ENCODE peak calls at places on chromosome 16, in four cellular contexts. E is upper lobe of right lung, M is pancreas, C is tibial nerve. B is an unnamed sample.

GRCh38 chr16:57365826-57366536 is 6.3 kb upstream of the CX3CL1 start:
- DNase-seq in C (no peak), M (no peak), E (no peak), B (no peak)

GRCh38 chr16:69833791-69834282 is 71.7 kb downstream of the WWP2 start:
- DNase-seq in C (no peak), E (no peak), M (peak), B (no peak)

GRCh38 chr16:71746442-71747046 is 22.0 kb upstream of the PHLPP2 start:
- DNase-seq in C (no peak), E (no peak), M (no peak), B (no peak)

GRCh38 chr16:21656795-21657768 is 4.7 kb upstream of the IGSF6 start:
- DNase-seq in M (no peak), E (no peak), C (no peak), B (no peak)

GRCh38 chr16:21263640-21264211 is 14.4 kb downstream of the CRYM start:
- DNase-seq in M (no peak), C (no peak), E (no peak), B (no peak)

GRCh38 chr16:2086136-2086742 is 38.5 kb downstream of the TSC2 start:
- DNase-seq in M (no peak), E (no peak), C (no peak), B (no peak)

GRCh38 chr16:69107311-69107962 is 2.0 kb downstream of the HAS3 start:
- DNase-seq in C (no peak), M (no peak), E (peak), B (no peak)

GRCh38 chr16:1184980-1185379 is 32.1 kb downstream of the CACNA1H start:
- DNase-seq in M (no peak), E (no peak), C (no peak), B (no peak)

GRCh38 chr16:77613115-77613514 is 109.2 kb upstream of the NUDT7 start:
- DNase-seq in M (no peak), C (no peak), E (no peak), B (no peak)

GRCh38 chr16:57017251-57017650 is 27.9 kb downstream of the NLRC5 start:
- DNase-seq in C (no peak), M (no peak), E (no peak), B (no peak)

GRCh38 chr16:59698341-59698979 is 964.3 kb upstream of the GOT2 start:
- DNase-seq in E (no peak), M (no peak), C (no peak), B (no peak)

GRCh38 chr16:69754143-69754468 is 620 bp downstream of the NOB1 start:
- DNase-seq in M (no peak), C (no peak), E (no peak), B (no peak)

GRCh38 chr16:3488801-3489200 is 6.5 kb downstream of the C16orf90 start:
- DNase-seq in C (no peak), E (no peak), M (no peak), B (no peak)

GRCh38 chr16:54489225-54489781 is 202.7 kb upstream of the IRX3 start:
- DNase-seq in C (no peak), M (no peak), E (no peak), B (no peak)

GRCh38 chr16:49556252-49557069 is 182.9 kb downstream of the C16orf78 start:
- DNase-seq in E (no peak), C (no peak), M (no peak), B (no peak)

GRCh38 chr16:8572919-8573724 is 17.2 kb downstream of the TMEM114 start:
- DNase-seq in M (no peak), E (no peak), C (no peak), B (no peak)

GRCh38 chr16:80862153-80862552 is 57.8 kb upstream of the CDYL2 start:
- DNase-seq in E (no peak), M (no peak), C (no peak), B (no peak)

GRCh38 chr16:2282262-2282661 is 14.3 kb upstream of the RNPS1 start:
- DNase-seq in C (no peak), E (no peak), M (no peak), B (no peak)

GRCh38 chr16:49350265-49351103 is 23.1 kb upstream of the C16orf78 start:
- DNase-seq in M (peak), E (peak), C (peak), B (peak)

GRCh38 chr16:57372372-57373116 is at the start of gene CX3CL1:
- DNase-seq in M (peak), E (peak), C (no peak), B (no peak)

GRCh38 chr16:78297066-78297666 is 197.7 kb downstream of the WWOX start:
- DNase-seq in C (no peak), M (peak), E (no peak), B (no peak)

GRCh38 chr16:71628810-71629209 is 2.8 kb downstream of the MARVELD3 start:
- DNase-seq in C (no peak), M (peak), E (no peak), B (no peak)

GRCh38 chr16:55120408-55120807 is 189.7 kb downstream of the IRX5 start:
- DNase-seq in C (no peak), E (no peak), M (no peak), B (no peak)

GRCh38 chr16:10333321-10334032 is 52.4 kb upstream of the ATF7IP2 start:
- DNase-seq in M (no peak), E (peak), C (no peak), B (no peak)

GRCh38 chr16:18796377-18796776 is 5.0 kb downstream of the ARL6IP1 start:
- DNase-seq in M (no peak), C (no peak), E (no peak), B (no peak)

GRCh38 chr16:49332589-49333267 is 40.9 kb upstream of the C16orf78 start:
- DNase-seq in M (no peak), E (no peak), C (no peak), B (no peak)

GRCh38 chr16:49019081-49019633 is 262.5 kb downstream of the CBLN1 start:
- DNase-seq in C (no peak), E (no peak), M (no peak), B (no peak)

GRCh38 chr16:69741951-69742904 is 12.5 kb downstream of the NOB1 start:
- DNase-seq in E (peak), M (peak), C (peak), B (peak)

GRCh38 chr16:2428051-2428786 is 1.0 kb upstream of the CCNF start:
- DNase-seq in C (peak), E (peak), M (peak), B (no peak)

GRCh38 chr16:27138257-27138656 is 65.1 kb upstream of the KDM8 start:
- DNase-seq in E (no peak), C (no peak), M (no peak), B (no peak)

GRCh38 chr16:68257906-68258800 is 6.2 kb upstream of the SLC7A6 start:
- DNase-seq in E (peak), M (no peak), C (no peak), B (no peak)

GRCh38 chr16:55357241-55357640 is 33.2 kb downstream of the IRX6 start:
- DNase-seq in E (no peak), C (no peak), M (no peak), B (no peak)

GRCh38 chr16:65415460-65415859 is 293.6 kb upstream of the CDH11 start:
- DNase-seq in M (no peak), E (no peak), C (no peak), B (no peak)

GRCh38 chr16:19555938-19556778 is 655 bp downstream of the VPS35L start:
- DNase-seq in E (no peak), M (no peak), C (no peak), B (no peak)

GRCh38 chr16:162271-162991 is 3.3 kb upstream of the HBM start:
- DNase-seq in C (no peak), M (no peak), E (no peak), B (no peak)

GRCh38 chr16:83420206-83420760 is 387.5 kb upstream of the HSBP1 start:
- DNase-seq in C (no peak), E (no peak), M (no peak), B (no peak)

GRCh38 chr16:50644730-50645129 is 36.4 kb downstream of the SNX20 start:
- DNase-seq in E (no peak), C (no peak), M (no peak), B (no peak)
- TF ChIP-seq CTCF in E (peak), C (peak), M (no peak), B (no peak)

DNA sequence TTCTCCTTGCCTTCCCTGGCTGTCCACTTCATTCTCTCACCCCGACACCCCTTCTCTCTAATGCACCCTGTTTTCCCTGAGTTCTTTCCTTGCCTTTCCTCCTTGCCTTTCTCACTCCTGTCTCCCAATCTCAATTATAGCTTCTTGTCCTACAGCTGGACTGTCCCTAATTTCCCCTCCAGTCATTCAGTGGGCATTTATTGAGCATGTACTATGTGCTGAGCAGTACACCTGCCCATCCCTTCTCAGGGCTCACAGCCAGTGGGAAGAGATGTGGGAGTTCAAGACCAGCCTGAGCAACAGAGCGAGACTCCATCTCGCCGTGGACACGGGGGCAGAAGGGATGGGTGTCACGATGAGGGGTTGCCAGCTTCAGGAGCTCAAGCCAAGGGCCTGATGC is 5.8 kb downstream of the ATP2A1 start:
- DNase-seq in E (no peak), M (no peak), C (no peak), B (no peak)
- TF ChIP-seq CTCF in E (no peak), M (no peak), C (no peak), B (no peak)

GRCh38 chr16:85752511-85753420 is 1.9 kb upstream of the C16orf74 start:
- DNase-seq in M (peak), E (no peak), C (no peak), B (no peak)
- TF ChIP-seq CTCF in M (no peak), E (no peak), C (no peak), B (no peak)

GRCh38 chr16:63539276-63539675 is 1503.0 kb upstream of the CDH8 start:
- DNase-seq in C (no peak), E (no peak), M (no peak), B (no peak)
- TF ChIP-seq CTCF in C (no peak), E (no peak), M (no peak), B (no peak)

GRCh38 chr16:5639531-5639930 is 541.9 kb upstream of the EEF2KMT start:
- DNase-seq in C (no peak), E (no peak), M (no peak), B (no peak)

GRCh38 chr16:5634781-5635180 is 537.2 kb upstream of the EEF2KMT start:
- DNase-seq in M (no peak), C (no peak), E (no peak), B (no peak)

DNA sequence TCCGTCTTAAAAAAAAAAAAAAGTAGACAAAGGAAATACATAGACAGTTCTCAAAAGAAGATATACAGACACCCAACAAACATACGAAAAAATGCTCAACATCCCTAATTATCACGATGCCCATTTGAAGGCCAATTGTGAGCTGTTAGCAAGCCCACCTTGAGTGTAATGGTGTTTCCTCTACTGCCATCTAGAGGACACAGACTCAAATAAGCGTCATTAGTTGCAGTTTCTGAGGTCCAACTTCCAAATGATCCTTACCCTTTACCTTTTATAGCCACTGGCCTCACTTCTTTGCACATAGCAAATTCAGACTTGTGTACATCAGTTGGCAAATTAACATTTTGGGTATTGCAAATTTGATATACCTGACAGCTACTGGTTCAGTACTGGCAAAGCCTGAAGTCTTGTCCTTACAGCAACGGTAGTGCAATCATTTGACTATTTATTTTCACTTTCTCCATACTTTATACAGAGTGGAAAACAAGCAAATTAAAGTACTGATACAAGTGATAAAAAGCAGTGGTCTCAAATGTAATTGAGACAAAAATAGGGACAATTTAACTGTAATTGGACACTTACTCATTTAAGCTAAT is 536.3 kb upstream of the EEF2KMT start:
- DNase-seq in C (no peak), M (no peak), E (no peak), B (no peak)
- TF ChIP-seq CTCF in C (no peak), M (peak), E (peak), B (no peak)

GRCh38 chr16:88938119-88938932 is 38.7 kb downstream of the CBFA2T3 start:
- DNase-seq in C (no peak), M (no peak), E (no peak), B (no peak)

GRCh38 chr16:88936913-88937666 is 39.9 kb downstream of the CBFA2T3 start:
- DNase-seq in M (no peak), E (no peak), C (no peak), B (no peak)

GRCh38 chr16:88938933-88939813 is 37.8 kb downstream of the CBFA2T3 start:
- DNase-seq in M (no peak), C (no peak), E (no peak), B (no peak)

GRCh38 chr16:88934066-88934667 is 42.8 kb downstream of the CBFA2T3 start:
- DNase-seq in E (no peak), M (no peak), C (no peak), B (no peak)

DNA sequence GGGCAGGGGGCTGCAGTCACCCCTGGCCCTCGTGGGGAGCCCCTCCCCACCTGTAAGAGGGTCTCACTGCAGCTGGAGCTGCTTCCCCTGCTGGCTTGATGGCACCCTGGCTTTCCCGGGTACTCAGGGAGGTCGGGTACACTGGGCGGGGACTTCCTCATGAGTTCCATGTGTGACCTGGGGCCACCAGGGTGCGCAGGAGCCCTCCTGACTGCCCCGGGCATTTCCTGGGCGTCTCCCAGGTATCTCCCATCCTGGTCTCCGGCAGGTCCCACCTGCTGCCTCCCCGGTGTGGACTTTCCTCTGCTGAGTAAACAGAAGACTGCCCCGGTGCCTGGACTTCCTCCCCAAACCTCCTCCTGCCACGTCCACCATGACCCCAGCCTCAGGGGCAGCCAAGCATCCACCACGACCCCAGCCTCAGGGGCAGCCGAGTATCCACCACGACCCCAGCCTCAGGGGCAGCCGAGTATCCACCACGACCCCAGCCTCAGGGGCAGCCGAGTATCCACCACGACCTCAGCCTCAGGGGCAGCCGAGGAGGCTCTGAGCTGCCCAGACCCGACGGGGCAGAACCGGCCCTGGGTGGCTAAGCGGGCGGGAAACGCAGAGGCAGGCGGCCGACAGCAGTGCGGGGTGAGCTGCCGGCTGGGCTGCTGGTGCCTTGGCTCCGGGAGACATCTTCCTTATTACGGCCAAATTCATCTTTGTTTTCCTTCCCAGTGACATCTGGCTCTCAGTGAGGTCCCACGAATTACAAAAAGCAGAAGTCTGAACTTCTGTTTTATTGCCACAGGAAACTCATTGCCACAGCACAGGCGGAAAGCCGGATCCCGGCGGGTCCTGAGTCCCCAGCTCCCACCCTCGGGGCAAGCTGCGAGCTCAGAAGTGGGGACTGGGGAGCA is 40.7 kb downstream of the CBFA2T3 start:
- DNase-seq in M (no peak), C (no peak), E (no peak), B (no peak)
- TF ChIP-seq CTCF in M (no peak), C (no peak), E (no peak), B (no peak)

DNA sequence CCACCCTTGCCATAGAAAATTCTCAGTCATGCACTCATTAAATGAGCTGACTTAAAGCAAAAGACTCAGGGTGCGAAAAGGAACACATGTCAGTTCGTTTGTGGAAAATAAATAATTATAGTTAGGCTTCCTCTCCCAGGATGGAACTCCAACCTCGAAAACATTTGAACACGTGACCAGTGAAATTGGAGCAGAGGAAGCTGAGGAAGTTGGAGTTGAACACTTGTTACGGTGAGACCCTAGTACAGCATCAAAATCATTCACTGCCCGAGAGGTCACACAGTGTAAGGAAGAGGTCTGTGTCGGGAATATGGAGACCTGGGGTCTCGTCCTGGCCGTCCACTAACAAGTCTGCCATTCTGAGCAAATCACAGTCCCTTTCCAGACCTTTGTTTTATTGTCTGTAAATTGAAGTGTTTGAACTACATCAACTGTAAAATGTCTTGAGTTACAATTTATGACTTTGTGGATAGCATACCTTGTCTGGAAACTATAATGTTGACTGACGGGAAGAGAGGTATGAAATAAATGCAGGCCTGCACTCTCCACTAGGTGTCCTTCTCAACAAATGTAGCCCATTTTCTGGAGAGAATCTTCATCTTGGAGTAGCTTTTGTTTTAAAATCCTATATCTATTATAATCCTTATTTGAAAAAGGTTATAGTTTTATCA is 7.7 kb downstream of the PSMD7 start:
- DNase-seq in M (no peak), C (no peak), E (no peak), B (no peak)
- TF ChIP-seq CTCF in M (no peak), C (no peak), E (peak), B (no peak)